ENCODE peak calls at places on chromosomes 1 and 21, in seven cellular contexts. W is KBM-7, X is neuronal stem cell, T is NCI-H2081 treated with DMSO at 0.1 percent for 48 hours, E is GM12891, U is heart right ventricle, Q is Daoy. P is an unnamed sample.

GRCh38 chr1:31122779-31123178 is 57.3 kb upstream of the PUM1 start:
- DNase-seq in W (no peak), Q (no peak), U (no peak), X (no peak), T (no peak), E (no peak), P (no peak)

GRCh38 chr1:182069028-182069466 is 7.5 kb upstream of the ZNF648 start:
- DNase-seq in T (peak; percentile 38), E (peak; percentile 50), W (peak; percentile 61), X (peak; percentile 64), Q (peak; percentile 64), U (peak; percentile 59), P (peak; percentile 79)

GRCh38 chr1:182555493-182555892 is 33.6 kb downstream of the RNASEL start:
- DNase-seq in U (no peak), Q (no peak), E (no peak), T (no peak), W (no peak), X (no peak), P (no peak)

GRCh38 chr1:93056214-93056613 is 22.9 kb upstream of the MTF2 start:
- DNase-seq in X (no peak), U (no peak), Q (no peak), W (peak; percentile 36), T (no peak), E (no peak), P (no peak)

GRCh38 chr1:174999926-175000696 is at the start of gene CACYBP:
- DNase-seq in X (no peak), E (peak; percentile 67), T (no peak), W (no peak), U (no peak), Q (no peak), P (peak; percentile 27)

GRCh38 chr1:150550222-150551048 is 1.2 kb downstream of the ADAMTSL4 start:
- DNase-seq in X (no peak), T (no peak), Q (no peak), W (no peak), E (no peak), U (no peak), P (no peak)

GRCh38 chr21:39397651-39398385 is 47.8 kb downstream of the LCA5L start:
- DNase-seq in Q (no peak), U (no peak), T (no peak), E (no peak), W (no peak), X (no peak), P (no peak)

GRCh38 chr1:100265562-100265930 is 470 bp upstream of the RTCA start:
- DNase-seq in Q (peak; percentile 65), T (no peak), U (no peak), W (no peak), E (no peak), X (no peak), P (no peak)

GRCh38 chr1:30900931-30901560 is 7.5 kb downstream of the SDC3 start:
- DNase-seq in U (no peak), T (no peak), W (no peak), Q (no peak), E (no peak), X (no peak), P (no peak)

GRCh38 chr1:24117722-24118409 is 5.9 kb upstream of the MYOM3 start:
- DNase-seq in U (no peak), E (no peak), X (no peak), T (no peak), W (no peak), Q (peak; percentile 61), P (no peak)

GRCh38 chr1:77282187-77282865 is 507 bp downstream of the AK5 start:
- DNase-seq in E (peak; percentile 36), U (no peak), Q (peak; percentile 66), W (peak; percentile 25), X (peak; percentile 45), T (no peak), P (peak; percentile 42)

GRCh38 chr1:157390646-157391045 is 161.7 kb downstream of the FCRL5 start:
- DNase-seq in E (no peak), T (no peak), X (no peak), U (no peak), W (no peak), Q (peak; percentile 81), P (no peak)

GRCh38 chr1:10046356-10047085 is 13.8 kb downstream of the UBE4B start:
- DNase-seq in W (no peak), U (no peak), Q (no peak), E (no peak), X (no peak), T (no peak), P (no peak)

GRCh38 chr21:37915941-37916794 is at the start of gene KCNJ6:
- DNase-seq in U (no peak), Q (peak; percentile 83), E (no peak), T (peak; percentile 2), X (peak; percentile 77), W (peak; percentile 28), P (peak; percentile 61)

GRCh38 chr1:101288491-101288944 is 51.7 kb downstream of the S1PR1 start:
- DNase-seq in T (peak; percentile 29), W (peak; percentile 76), U (no peak), Q (peak; percentile 91), E (no peak), X (peak; percentile 63), P (peak; percentile 61)

GRCh38 chr1:209455133-209455532 is 128.4 kb upstream of the CAMK1G start:
- DNase-seq in X (no peak), E (no peak), Q (peak; percentile 37), W (no peak), U (no peak), T (no peak), P (no peak)

GRCh38 chr1:229619614-229620013 is 6.3 kb downstream of the TAF5L start:
- DNase-seq in X (no peak), W (no peak), T (no peak), E (no peak), U (no peak), Q (no peak), P (no peak)

GRCh38 chr1:222867316-222867715 is 52.5 kb downstream of the DISP1 start:
- DNase-seq in E (no peak), X (no peak), Q (no peak), T (no peak), U (no peak), W (no peak), P (no peak)

GRCh38 chr1:219871427-219872057 is 56.8 kb downstream of the SLC30A10 start:
- DNase-seq in U (no peak), T (no peak), X (no peak), E (no peak), W (no peak), Q (no peak), P (no peak)

GRCh38 chr1:245587435-245588105 is 432.8 kb downstream of the KIF26B start:
- DNase-seq in Q (no peak), E (no peak), X (no peak), U (no peak), T (no peak), W (no peak), P (no peak)

GRCh38 chr1:72115290-72115689 is 167.0 kb downstream of the NEGR1 start:
- DNase-seq in E (no peak), T (no peak), U (no peak), Q (no peak), X (no peak), W (no peak), P (no peak)

GRCh38 chr1:154767315-154768240 is 102.5 kb downstream of the KCNN3 start:
- DNase-seq in Q (peak; percentile 95), T (no peak), W (no peak), U (peak; percentile 47), E (no peak), X (no peak), P (peak; percentile 70)

GRCh38 chr1:199174336-199174735 is 535.5 kb downstream of the PTPRC start:
- DNase-seq in X (no peak), W (no peak), U (no peak), Q (no peak), T (no peak), E (no peak), P (no peak)

GRCh38 chr1:189269011-189269410 is 1208.7 kb downstream of the BRINP3 start:
- DNase-seq in E (no peak), T (no peak), Q (no peak), U (no peak), W (peak; percentile 4), X (peak; percentile 8), P (no peak)

GRCh38 chr1:16251381-16251780 is 14.4 kb upstream of the CPLANE2 start:
- DNase-seq in E (no peak), Q (no peak), X (no peak), T (no peak), W (no peak), U (no peak), P (no peak)

GRCh38 chr1:39107891-39108290 is 81.7 kb downstream of the NDUFS5 start:
- DNase-seq in E (no peak), W (no peak), U (no peak), Q (peak; percentile 13), T (no peak), X (no peak), P (no peak)

GRCh38 chr1:206909167-206909882 is 12.1 kb downstream of the IL24 start:
- DNase-seq in W (no peak), T (peak; percentile 27), Q (peak; percentile 53), E (no peak), U (peak; percentile 23), X (no peak), P (peak; percentile 39)

GRCh38 chr1:11918779-11919519 is 7.3 kb downstream of the KIAA2013 start:
- DNase-seq in U (peak; percentile 61), Q (peak; percentile 90), T (no peak), E (no peak), W (no peak), X (no peak), P (no peak)